ENCODE peak calls at places on chromosomes 16 and 17, in six cellular contexts. One of them, this sample, is unnamed.

GRCh38 chr17:75346906-75347305 is 57.7 kb upstream of the SLC25A19 start:
- DNase-seq in body of pancreas: no peak
- DNase-seq in Right ventricle myocardium superior: no peak
- DNase-seq in naive thymus-derived CD8-positive, alpha-beta T cell: no peak
- DNase-seq in foreskin fibroblast: peak
- DNase-seq in NCI-H1930: no peak
- DNase-seq in this sample: no peak

GRCh38 chr17:30554839-30555751 is 77.9 kb downstream of the GOSR1 start:
- DNase-seq in body of pancreas: no peak
- DNase-seq in Right ventricle myocardium superior: no peak
- DNase-seq in naive thymus-derived CD8-positive, alpha-beta T cell: no peak
- DNase-seq in foreskin fibroblast: no peak
- DNase-seq in NCI-H1930: no peak
- DNase-seq in this sample: no peak

GRCh38 chr17:65455972-65456343 is 105.5 kb downstream of the AXIN2 start:
- DNase-seq in body of pancreas: peak
- DNase-seq in Right ventricle myocardium superior: no peak
- DNase-seq in naive thymus-derived CD8-positive, alpha-beta T cell: peak
- DNase-seq in foreskin fibroblast: peak
- DNase-seq in NCI-H1930: no peak
- DNase-seq in this sample: no peak

GRCh38 chr17:46948544-46948943 is 25.6 kb downstream of the GOSR2 start:
- DNase-seq in body of pancreas: no peak
- DNase-seq in Right ventricle myocardium superior: no peak
- DNase-seq in naive thymus-derived CD8-positive, alpha-beta T cell: no peak
- DNase-seq in foreskin fibroblast: no peak
- DNase-seq in NCI-H1930: no peak
- DNase-seq in this sample: no peak

GRCh38 chr17:2419526-2419925 is 18.7 kb upstream of the MNT start:
- DNase-seq in body of pancreas: no peak
- DNase-seq in Right ventricle myocardium superior: no peak
- DNase-seq in naive thymus-derived CD8-positive, alpha-beta T cell: no peak
- DNase-seq in foreskin fibroblast: no peak
- DNase-seq in NCI-H1930: no peak
- DNase-seq in this sample: no peak

GRCh38 chr17:50118828-50119218 is 11.1 kb downstream of the SAMD14 start:
- DNase-seq in body of pancreas: no peak
- DNase-seq in Right ventricle myocardium superior: no peak
- DNase-seq in naive thymus-derived CD8-positive, alpha-beta T cell: no peak
- DNase-seq in foreskin fibroblast: no peak
- DNase-seq in NCI-H1930: no peak
- DNase-seq in this sample: no peak

GRCh38 chr17:75367312-75367711 is 38.2 kb downstream of the GRB2 start:
- DNase-seq in body of pancreas: no peak
- DNase-seq in Right ventricle myocardium superior: no peak
- DNase-seq in naive thymus-derived CD8-positive, alpha-beta T cell: no peak
- DNase-seq in foreskin fibroblast: peak
- DNase-seq in NCI-H1930: no peak
- DNase-seq in this sample: no peak

GRCh38 chr16:65754799-65755691 is 611.4 kb upstream of the CDH5 start:
- DNase-seq in body of pancreas: no peak
- DNase-seq in Right ventricle myocardium superior: no peak
- DNase-seq in naive thymus-derived CD8-positive, alpha-beta T cell: no peak
- DNase-seq in foreskin fibroblast: no peak
- DNase-seq in NCI-H1930: no peak
- DNase-seq in this sample: no peak

GRCh38 chr17:78129385-78130079 is 977 bp upstream of the TMC6 start:
- DNase-seq in body of pancreas: no peak
- DNase-seq in Right ventricle myocardium superior: no peak
- DNase-seq in naive thymus-derived CD8-positive, alpha-beta T cell: peak
- DNase-seq in foreskin fibroblast: no peak
- DNase-seq in NCI-H1930: no peak
- DNase-seq in this sample: no peak

GRCh38 chr16:2752850-2753522 is 548 bp downstream of the SRRM2 start:
- DNase-seq in body of pancreas: peak
- DNase-seq in Right ventricle myocardium superior: peak
- DNase-seq in naive thymus-derived CD8-positive, alpha-beta T cell: no peak
- DNase-seq in foreskin fibroblast: peak
- DNase-seq in NCI-H1930: peak
- DNase-seq in this sample: no peak

GRCh38 chr16:61313931-61314330 is 722.3 kb downstream of the CDH8 start:
- DNase-seq in body of pancreas: no peak
- DNase-seq in Right ventricle myocardium superior: no peak
- DNase-seq in naive thymus-derived CD8-positive, alpha-beta T cell: no peak
- DNase-seq in foreskin fibroblast: no peak
- DNase-seq in NCI-H1930: no peak
- DNase-seq in this sample: no peak

GRCh38 chr16:15494231-15494630 is 59.8 kb downstream of the BMERB1 start:
- DNase-seq in body of pancreas: no peak
- DNase-seq in Right ventricle myocardium superior: no peak
- DNase-seq in naive thymus-derived CD8-positive, alpha-beta T cell: no peak
- DNase-seq in foreskin fibroblast: peak
- DNase-seq in NCI-H1930: no peak
- DNase-seq in this sample: no peak

GRCh38 chr16:86317617-86318021 is 192.7 kb upstream of the FOXF1 start:
- DNase-seq in body of pancreas: no peak
- DNase-seq in Right ventricle myocardium superior: no peak
- DNase-seq in naive thymus-derived CD8-positive, alpha-beta T cell: no peak
- DNase-seq in foreskin fibroblast: no peak
- DNase-seq in NCI-H1930: no peak
- DNase-seq in this sample: no peak

GRCh38 chr17:28545787-28546415 is 6.5 kb downstream of the UNC119 start:
- DNase-seq in body of pancreas: no peak
- DNase-seq in Right ventricle myocardium superior: peak
- DNase-seq in naive thymus-derived CD8-positive, alpha-beta T cell: no peak
- DNase-seq in foreskin fibroblast: no peak
- DNase-seq in NCI-H1930: no peak
- DNase-seq in this sample: no peak

GRCh38 chr17:81821603-81822311 is 11.3 kb downstream of the MCRIP1 start:
- DNase-seq in body of pancreas: peak
- DNase-seq in Right ventricle myocardium superior: peak
- DNase-seq in naive thymus-derived CD8-positive, alpha-beta T cell: no peak
- DNase-seq in foreskin fibroblast: peak
- DNase-seq in NCI-H1930: no peak
- DNase-seq in this sample: peak

GRCh38 chr16:9061358-9061813 is 30.1 kb upstream of the HAPSTR1 start:
- DNase-seq in body of pancreas: no peak
- DNase-seq in Right ventricle myocardium superior: peak
- DNase-seq in naive thymus-derived CD8-positive, alpha-beta T cell: no peak
- DNase-seq in foreskin fibroblast: no peak
- DNase-seq in NCI-H1930: no peak
- DNase-seq in this sample: no peak

GRCh38 chr16:88412766-88413165 is 30.0 kb downstream of the ZNF469 start:
- DNase-seq in body of pancreas: no peak
- DNase-seq in Right ventricle myocardium superior: no peak
- DNase-seq in naive thymus-derived CD8-positive, alpha-beta T cell: no peak
- DNase-seq in foreskin fibroblast: no peak
- DNase-seq in NCI-H1930: no peak
- DNase-seq in this sample: no peak

GRCh38 chr16:68257251-68257905 is 6.9 kb upstream of the SLC7A6 start:
- DNase-seq in body of pancreas: no peak
- DNase-seq in Right ventricle myocardium superior: peak
- DNase-seq in naive thymus-derived CD8-positive, alpha-beta T cell: no peak
- DNase-seq in foreskin fibroblast: peak
- DNase-seq in NCI-H1930: no peak
- DNase-seq in this sample: no peak

GRCh38 chr16:86834451-86835035 is 256.2 kb downstream of the FOXL1 start:
- DNase-seq in body of pancreas: no peak
- DNase-seq in Right ventricle myocardium superior: no peak
- DNase-seq in naive thymus-derived CD8-positive, alpha-beta T cell: no peak
- DNase-seq in foreskin fibroblast: no peak
- DNase-seq in NCI-H1930: no peak
- DNase-seq in this sample: no peak

GRCh38 chr17:39306509-39307212 is 80.9 kb upstream of the STAC2 start:
- DNase-seq in body of pancreas: no peak
- DNase-seq in Right ventricle myocardium superior: no peak
- DNase-seq in naive thymus-derived CD8-positive, alpha-beta T cell: no peak
- DNase-seq in foreskin fibroblast: no peak
- DNase-seq in NCI-H1930: no peak
- DNase-seq in this sample: no peak

GRCh38 chr16:22705799-22706198 is 108.2 kb upstream of the HS3ST2 start:
- DNase-seq in body of pancreas: no peak
- DNase-seq in Right ventricle myocardium superior: no peak
- DNase-seq in naive thymus-derived CD8-positive, alpha-beta T cell: no peak
- DNase-seq in foreskin fibroblast: no peak
- DNase-seq in NCI-H1930: no peak
- DNase-seq in this sample: no peak

GRCh38 chr17:60148300-60148838 is 1.4 kb upstream of the CA4 start:
- DNase-seq in body of pancreas: no peak
- DNase-seq in Right ventricle myocardium superior: no peak
- DNase-seq in naive thymus-derived CD8-positive, alpha-beta T cell: no peak
- DNase-seq in foreskin fibroblast: no peak
- DNase-seq in NCI-H1930: no peak
- DNase-seq in this sample: no peak

GRCh38 chr17:15291674-15292361 is 26.7 kb upstream of the PMP22 start:
- DNase-seq in body of pancreas: no peak
- DNase-seq in Right ventricle myocardium superior: no peak
- DNase-seq in naive thymus-derived CD8-positive, alpha-beta T cell: no peak
- DNase-seq in foreskin fibroblast: no peak
- DNase-seq in NCI-H1930: no peak
- DNase-seq in this sample: no peak

GRCh38 chr17:35748979-35749378 is 4.1 kb downstream of the GAS2L2 start:
- DNase-seq in body of pancreas: no peak
- DNase-seq in Right ventricle myocardium superior: no peak
- DNase-seq in naive thymus-derived CD8-positive, alpha-beta T cell: no peak
- DNase-seq in foreskin fibroblast: no peak
- DNase-seq in NCI-H1930: no peak
- DNase-seq in this sample: no peak

GRCh38 chr17:64331946-64332493 is 58.6 kb downstream of the PECAM1 start:
- DNase-seq in body of pancreas: no peak
- DNase-seq in Right ventricle myocardium superior: peak
- DNase-seq in naive thymus-derived CD8-positive, alpha-beta T cell: no peak
- DNase-seq in foreskin fibroblast: no peak
- DNase-seq in NCI-H1930: no peak
- DNase-seq in this sample: no peak

GRCh38 chr16:57966986-57967385 is 3.9 kb downstream of the CNGB1 start:
- DNase-seq in body of pancreas: no peak
- DNase-seq in Right ventricle myocardium superior: no peak
- DNase-seq in naive thymus-derived CD8-positive, alpha-beta T cell: no peak
- DNase-seq in foreskin fibroblast: no peak
- DNase-seq in NCI-H1930: no peak
- DNase-seq in this sample: no peak